ENCODE peak calls at places on chromosomes 7 and 10, in six cellular contexts. J is GM12878, X is SK-N-SH, R is H1, L is HepG2, T is K562. Q is an unnamed sample.

GRCh38 chr10:2917926-2918325 is 149.4 kb upstream of the PFKP start:
- DNase-seq in X (no peak), L (no peak), J (no peak), R (no peak), T (no peak), Q (no peak)

GRCh38 chr7:74029991-74030415 is 2.0 kb downstream of the ELN start:
- DNase-seq in T (no peak), X (no peak), J (no peak), L (no peak), R (no peak), Q (no peak)

GRCh38 chr10:92920866-92921265 is 72.5 kb downstream of the EXOC6 start:
- DNase-seq in J (no peak), X (no peak), R (no peak), L (no peak), T (no peak), Q (no peak)

GRCh38 chr10:3485287-3485686 is 299.7 kb downstream of the KLF6 start:
- DNase-seq in R (no peak), T (no peak), J (peak), L (no peak), X (no peak), Q (no peak)

GRCh38 chr7:15675379-15675778 is 11.1 kb downstream of the MEOX2 start:
- DNase-seq in X (no peak), L (no peak), T (no peak), R (no peak), J (no peak), Q (no peak)

GRCh38 chr10:6171891-6172354 is 30.8 kb upstream of the PFKFB3 start:
- DNase-seq in T (no peak), J (peak), L (no peak), R (no peak), X (no peak), Q (no peak)

GRCh38 chr10:95560288-95561199 is 627 bp downstream of the SORBS1 start:
- DNase-seq in J (no peak), L (no peak), T (no peak), X (peak), R (no peak), Q (no peak)

GRCh38 chr7:24455813-24456525 is 117.3 kb upstream of the PALS2 start:
- DNase-seq in X (no peak), L (no peak), R (no peak), J (peak), T (no peak), Q (no peak)

GRCh38 chr7:127927339-127927679 is 103.9 kb downstream of the LRRC4 start:
- DNase-seq in J (no peak), R (no peak), T (peak), L (peak), X (no peak), Q (no peak)

GRCh38 chr7:37452346-37452745 is 3.7 kb upstream of the ELMO1 start:
- DNase-seq in X (no peak), L (no peak), J (no peak), T (no peak), R (no peak), Q (no peak)

GRCh38 chr7:71708710-71709109 is 576.8 kb downstream of the GALNT17 start:
- DNase-seq in J (no peak), L (no peak), X (no peak), T (no peak), R (no peak), Q (no peak)

GRCh38 chr7:98123073-98123696 is 16.5 kb downstream of the LMTK2 start:
- DNase-seq in T (no peak), L (no peak), X (peak), R (no peak), J (no peak), Q (no peak)

GRCh38 chr10:124646483-124647352 is 97.5 kb downstream of the FAM53B start:
- DNase-seq in L (peak), R (no peak), J (no peak), T (peak), X (peak), Q (peak)

GRCh38 chr10:12699756-12700556 is 301.6 kb downstream of the CCDC3 start:
- DNase-seq in L (no peak), R (no peak), X (no peak), J (no peak), T (no peak), Q (no peak)

GRCh38 chr7:143407296-143408246 is 1.1 kb downstream of the EPHA1 start:
- DNase-seq in J (no peak), T (no peak), L (no peak), R (no peak), X (no peak), Q (no peak)

GRCh38 chr7:158758563-158759244 is 54.1 kb upstream of the NCAPG2 start:
- DNase-seq in L (no peak), T (no peak), J (no peak), X (no peak), R (no peak), Q (no peak)

GRCh38 chr10:14603539-14604102 is 171.1 kb downstream of the FAM107B start:
- DNase-seq in X (peak), R (no peak), J (no peak), T (no peak), L (no peak), Q (no peak)

GRCh38 chr7:138491612-138492386 is 31.7 kb downstream of the TRIM24 start:
- DNase-seq in T (no peak), J (no peak), R (no peak), X (no peak), L (no peak), Q (no peak)

GRCh38 chr7:137923380-137923779 is 76.6 kb upstream of the DGKI start:
- DNase-seq in R (no peak), J (no peak), T (no peak), X (no peak), L (no peak), Q (no peak)

GRCh38 chr10:98261436-98262277 is 6.3 kb downstream of the LOXL4 start:
- DNase-seq in J (no peak), X (no peak), L (no peak), R (no peak), T (no peak), Q (no peak)

GRCh38 chr10:102814873-102815661 is 22.1 kb downstream of the CYP17A1 start:
- DNase-seq in J (no peak), X (peak), T (peak), L (peak), R (no peak), Q (peak)

GRCh38 chr10:128990986-128991385 is 476.1 kb upstream of the MGMT start:
- DNase-seq in R (no peak), L (no peak), X (no peak), T (no peak), J (no peak), Q (no peak)

GRCh38 chr7:138919256-138919655 is 61.9 kb downstream of the KIAA1549 start:
- DNase-seq in T (no peak), L (no peak), X (no peak), J (no peak), R (no peak), Q (no peak)

GRCh38 chr10:70430489-70431445 is 10.7 kb downstream of the NODAL start:
- DNase-seq in L (peak), J (no peak), X (no peak), R (no peak), T (peak), Q (no peak)

GRCh38 chr7:29485376-29486190 is 78.1 kb upstream of the PRR15 start:
- DNase-seq in T (no peak), J (no peak), X (peak), L (peak), R (no peak), Q (no peak)

GRCh38 chr10:132407846-132408278 is 10.9 kb downstream of the PWWP2B start:
- DNase-seq in T (no peak), X (peak), R (no peak), L (no peak), J (no peak), Q (no peak)

GRCh38 chr7:66904063-66904593 is 16.9 kb upstream of the TMEM248 start:
- DNase-seq in J (no peak), L (no peak), X (no peak), R (no peak), T (no peak), Q (no peak)

GRCh38 chr10:35336921-35337741 is 822 bp downstream of the CCNY start:
- DNase-seq in T (peak), L (peak), J (no peak), X (peak), R (no peak), Q (peak)

GRCh38 chr10:17861760-17862159 is 52.6 kb downstream of the MRC1 start:
- DNase-seq in R (no peak), L (no peak), X (no peak), T (no peak), J (no peak), Q (no peak)

GRCh38 chr10:60367014-60367413 is 22.7 kb downstream of the ANK3 start:
- DNase-seq in R (no peak), X (no peak), T (no peak), J (no peak), L (no peak), Q (no peak)

GRCh38 chr10:111017093-111017492 is 59.7 kb upstream of the ADRA2A start:
- DNase-seq in X (no peak), R (no peak), J (no peak), T (no peak), L (no peak), Q (peak)

GRCh38 chr10:33277135-33277536 is 57.3 kb downstream of the NRP1 start:
- DNase-seq in X (peak), L (no peak), T (no peak), R (no peak), J (no peak), Q (no peak)

GRCh38 chr7:33428415-33428814 is 299.1 kb downstream of the BBS9 start:
- DNase-seq in L (no peak), J (no peak), R (no peak), X (no peak), T (no peak), Q (no peak)

GRCh38 chr7:156907656-156908055 is 14.7 kb upstream of the LMBR1 start:
- DNase-seq in L (no peak), J (no peak), X (no peak), T (no peak), R (no peak), Q (no peak)

GRCh38 chr7:44811093-44811492 is 14.6 kb downstream of the PPIA start:
- DNase-seq in J (no peak), X (no peak), L (peak), T (no peak), R (no peak), Q (no peak)

GRCh38 chr10:48418189-48418588 is 111.7 kb downstream of the MAPK8 start:
- DNase-seq in X (no peak), J (no peak), T (no peak), R (no peak), L (no peak), Q (peak)

GRCh38 chr7:28933874-28934265 is 24.3 kb downstream of the TRIL start:
- DNase-seq in R (no peak), L (no peak), X (no peak), T (no peak), J (no peak), Q (no peak)

GRCh38 chr10:117552156-117552620 is 9.6 kb downstream of the EMX2 start:
- DNase-seq in L (no peak), X (no peak), T (no peak), R (no peak), J (no peak), Q (no peak)

GRCh38 chr7:76347710-76348109 is 11.1 kb downstream of the YWHAG start:
- DNase-seq in L (no peak), T (no peak), X (no peak), J (no peak), R (no peak), Q (no peak)

DNA sequence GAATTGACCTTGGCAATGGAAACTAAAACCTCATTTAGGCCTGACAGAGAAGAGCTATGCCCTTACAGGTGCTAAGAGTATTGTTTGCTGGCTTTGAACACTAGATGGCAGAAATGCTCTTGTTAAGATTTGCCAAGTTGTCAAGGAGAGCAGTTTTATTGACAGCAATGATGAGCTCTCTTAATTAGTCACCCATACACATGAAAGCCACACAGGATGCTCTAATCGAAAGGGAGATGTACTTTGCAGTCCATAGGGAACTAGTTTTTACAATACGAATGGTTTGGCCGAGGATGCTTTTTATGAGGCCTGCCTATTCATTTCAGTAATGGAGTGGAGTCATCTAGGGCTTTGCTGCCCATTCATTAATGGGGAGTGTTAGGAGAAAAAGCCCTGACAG is 45.4 kb upstream of the MBL2 start:
- DNase-seq in R (peak), J (peak), L (peak), T (peak), X (peak), Q (peak)
- TF ChIP-seq GABPA in R (no peak), J (no peak), L (no peak), T (no peak), X (no peak), Q (no peak)

DNA sequence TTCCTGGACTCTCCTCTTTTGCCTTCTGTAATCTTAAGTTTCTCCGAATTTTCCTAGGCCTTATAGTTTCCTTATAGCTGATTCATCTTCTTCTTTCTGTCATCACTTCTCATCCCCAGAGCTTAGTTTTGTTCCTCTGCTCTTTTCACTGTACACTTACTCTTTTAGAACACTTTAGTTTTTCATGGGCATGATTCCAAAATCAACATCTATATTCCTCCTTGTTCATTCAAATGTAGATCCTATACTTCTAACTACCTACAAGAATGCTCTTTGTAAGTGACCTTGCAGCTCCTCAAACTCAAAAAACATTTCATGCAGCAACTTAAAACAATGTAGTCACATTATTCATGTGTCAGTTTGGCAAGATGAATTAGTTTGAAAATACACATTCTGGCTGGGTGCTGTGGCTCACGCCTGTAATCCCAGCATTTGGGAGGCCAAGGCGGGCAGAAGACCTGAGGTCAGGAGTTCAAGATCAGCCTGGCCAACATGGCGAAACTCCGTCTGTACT is 13.1 kb upstream of the SLC26A3 start:
- DNase-seq in X (no peak), T (no peak), L (no peak), J (no peak), R (no peak), Q (no peak)
- TF ChIP-seq GABPA in X (no peak), T (no peak), L (no peak), J (no peak), R (no peak), Q (no peak)

GRCh38 chr10:79128923-79129305 is 60.1 kb downstream of the ZMIZ1 start:
- DNase-seq in L (no peak), R (no peak), T (no peak), X (peak), J (no peak), Q (no peak)

GRCh38 chr10:79128241-79128922 is 59.6 kb downstream of the ZMIZ1 start:
- DNase-seq in J (no peak), L (no peak), R (no peak), X (no peak), T (no peak), Q (no peak)

GRCh38 chr10:79129361-79129997 is 60.7 kb downstream of the ZMIZ1 start:
- DNase-seq in L (peak), X (peak), R (peak), J (no peak), T (peak), Q (peak)

GRCh38 chr10:79126351-79126750 is 57.6 kb downstream of the ZMIZ1 start:
- DNase-seq in L (no peak), R (no peak), X (no peak), J (no peak), T (no peak), Q (no peak)

DNA sequence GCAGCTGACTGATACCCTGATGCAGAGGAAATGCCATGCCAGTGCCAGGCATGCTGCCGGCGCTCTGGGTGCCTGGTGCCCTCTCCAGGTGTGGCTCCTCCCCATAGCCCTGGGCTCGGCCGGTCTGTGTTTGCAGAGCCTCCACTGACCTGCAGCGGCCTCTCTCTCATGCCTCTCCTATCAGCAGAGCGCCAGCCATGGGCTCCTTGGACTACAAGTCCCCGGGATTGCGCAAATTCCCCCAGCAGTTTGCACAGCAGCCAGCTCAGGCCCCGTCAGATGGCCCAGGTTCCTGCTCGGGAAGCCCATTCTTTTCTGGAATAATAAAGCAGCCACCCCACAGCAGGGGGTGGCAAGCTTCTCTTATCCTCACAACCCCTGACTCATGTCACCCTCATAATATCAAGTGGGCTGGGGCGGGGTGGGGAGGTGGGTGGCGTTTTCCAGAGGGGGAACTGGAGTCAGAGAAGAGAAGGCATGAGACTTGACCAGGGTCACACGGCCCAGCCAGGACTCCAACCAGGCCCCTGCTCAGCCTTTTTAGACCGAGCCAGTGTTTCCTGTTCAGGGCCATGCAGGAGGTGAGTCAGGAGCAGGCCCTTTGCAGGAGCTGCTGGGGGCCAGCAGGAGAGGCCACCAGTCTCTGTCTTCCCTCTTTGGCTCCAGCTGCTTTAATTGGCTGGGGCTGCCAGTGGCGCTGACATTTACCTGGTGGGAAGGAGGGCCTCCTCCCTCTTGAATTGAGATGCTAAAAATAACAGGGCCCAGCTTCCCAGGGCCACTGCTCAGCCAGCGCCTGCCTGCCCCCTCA is 58.6 kb downstream of the ZMIZ1 start:
- DNase-seq in X (no peak), J (no peak), L (peak), T (peak), R (peak), Q (peak)
- TF ChIP-seq GABPA in X (no peak), J (no peak), L (no peak), T (no peak), R (no peak), Q (no peak)

DNA sequence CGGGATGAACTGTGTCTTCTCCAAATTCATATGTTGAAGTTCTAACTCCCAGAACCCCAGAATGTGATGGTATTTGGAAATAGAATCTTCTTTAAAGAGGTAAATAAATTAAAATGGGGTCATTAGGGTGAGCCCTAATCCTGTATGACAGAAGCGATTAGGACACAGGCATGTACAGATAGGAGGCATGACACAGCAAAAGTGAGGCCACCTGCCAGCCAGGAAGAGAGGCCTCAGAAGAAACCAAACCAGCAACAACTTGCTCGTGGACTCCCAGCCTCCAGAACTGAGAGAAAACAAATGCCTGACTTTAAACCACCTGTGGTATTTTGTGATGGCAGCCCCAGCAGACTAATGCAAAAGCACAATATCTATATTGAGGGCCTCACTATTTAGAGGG is 214.3 kb downstream of the NEBL start:
- DNase-seq in X (no peak), L (no peak), J (no peak), T (peak), R (no peak), Q (no peak)
- TF ChIP-seq GABPA in X (no peak), L (no peak), J (no peak), T (no peak), R (no peak), Q (no peak)